ENCODE peak calls at places on chromosome 1, in five cellular contexts. O is epithelial cell of esophagus, Y is OCI-LY7, W is omental fat pad, D is tibial nerve. U is an unnamed sample.

GRCh38 chr1:3609016-3609768 is 2.1 kb downstream of the MEGF6 start:
- DNase-seq in O (no peak), Y (no peak), W (no peak), D (no peak), U (no peak)

GRCh38 chr1:3319874-3320245 is 134.6 kb upstream of the ARHGEF16 start:
- DNase-seq in O (peak), Y (peak), W (no peak), D (no peak), U (peak)

GRCh38 chr1:168521391-168522000 is 22.3 kb downstream of the XCL2 start:
- DNase-seq in O (no peak), Y (no peak), W (no peak), D (no peak), U (no peak)

GRCh38 chr1:212721388-212722247 is 22.0 kb upstream of the BATF3 start:
- DNase-seq in O (peak), Y (no peak), W (no peak), D (no peak), U (no peak)

GRCh38 chr1:182183606-182184005 is 122.1 kb upstream of the ZNF648 start:
- DNase-seq in O (no peak), Y (no peak), W (no peak), D (no peak), U (no peak)

GRCh38 chr1:171222961-171223360 is 25.3 kb upstream of the FMO1 start:
- DNase-seq in O (no peak), Y (no peak), W (no peak), D (no peak), U (no peak)

GRCh38 chr1:115880981-115881672 is 40.2 kb upstream of the NHLH2 start:
- DNase-seq in O (no peak), Y (no peak), W (no peak), D (no peak), U (no peak)

GRCh38 chr1:34190692-34191091 is 14.0 kb downstream of the C1orf94 start:
- DNase-seq in O (no peak), Y (no peak), W (no peak), D (no peak), U (no peak)

GRCh38 chr1:89995595-89996397 is 886 bp downstream of the ZNF326 start:
- DNase-seq in O (peak), Y (no peak), W (no peak), D (no peak), U (no peak)

GRCh38 chr1:244280859-244281258 is 170.8 kb downstream of the ADSS2 start:
- DNase-seq in O (peak), Y (no peak), W (no peak), D (no peak), U (no peak)

GRCh38 chr1:110542730-110543129 is 23.8 kb upstream of the KCNA10 start:
- DNase-seq in O (peak), Y (peak), W (no peak), D (no peak), U (peak)

GRCh38 chr1:144101397-144102050 is 129.7 kb upstream of the FAM72C start:
- DNase-seq in O (peak), Y (no peak), W (peak), D (peak), U (no peak)

GRCh38 chr1:233635765-233636502 is 22.0 kb downstream of the KCNK1 start:
- DNase-seq in O (no peak), Y (no peak), W (no peak), D (no peak), U (no peak)

GRCh38 chr1:32465541-32466002 is 700 bp downstream of the ZBTB8B start:
- DNase-seq in O (no peak), Y (no peak), W (no peak), D (no peak), U (peak)

GRCh38 chr1:43545321-43545685 is 14.6 kb downstream of the PTPRF start:
- DNase-seq in O (no peak), Y (no peak), W (no peak), D (no peak), U (no peak)

GRCh38 chr1:218739426-218739825 is 394.3 kb downstream of the TGFB2 start:
- DNase-seq in O (no peak), Y (no peak), W (no peak), D (peak), U (no peak)

GRCh38 chr1:174074757-174075156 is 52.6 kb upstream of the RC3H1 start:
- DNase-seq in O (peak), Y (peak), W (no peak), D (no peak), U (peak)

GRCh38 chr1:160807738-160808137 is 11.8 kb downstream of the LY9 start:
- DNase-seq in O (no peak), Y (no peak), W (no peak), D (no peak), U (no peak)

GRCh38 chr1:24621121-24621520 is 22.0 kb upstream of the SRRM1 start:
- DNase-seq in O (no peak), Y (no peak), W (no peak), D (no peak), U (no peak)

GRCh38 chr1:89635825-89636815 is 3.2 kb downstream of the LRRC8C start:
- DNase-seq in O (peak), Y (no peak), W (no peak), D (no peak), U (no peak)

GRCh38 chr1:209202826-209203439 is 380.6 kb upstream of the CAMK1G start:
- DNase-seq in O (peak), Y (peak), W (no peak), D (no peak), U (peak)

GRCh38 chr1:227808566-227808965 is 6.9 kb upstream of the PRSS38 start:
- DNase-seq in O (peak), Y (no peak), W (no peak), D (no peak), U (no peak)

GRCh38 chr1:236148471-236148847 is 6.1 kb downstream of the GPR137B start:
- DNase-seq in O (no peak), Y (no peak), W (no peak), D (no peak), U (no peak)

GRCh38 chr1:77459881-77460280 is 178.1 kb downstream of the AK5 start:
- DNase-seq in O (no peak), Y (no peak), W (no peak), D (no peak), U (no peak)

GRCh38 chr1:239268007-239268406 is 118.4 kb upstream of the CHRM3 start:
- DNase-seq in O (no peak), Y (no peak), W (no peak), D (no peak), U (no peak)

GRCh38 chr1:62058951-62059350 is 135.7 kb upstream of the L1TD1 start:
- DNase-seq in O (no peak), Y (no peak), W (no peak), D (no peak), U (no peak)

GRCh38 chr1:24374891-24375786 is 38.4 kb downstream of the STPG1 start:
- DNase-seq in O (peak), Y (no peak), W (no peak), D (no peak), U (no peak)

GRCh38 chr1:112297536-112297935 is 98.5 kb upstream of the CTTNBP2NL start:
- DNase-seq in O (peak), Y (no peak), W (no peak), D (no peak), U (no peak)

GRCh38 chr1:1067284-1068076 is 6.6 kb downstream of the RNF223 start:
- DNase-seq in O (no peak), Y (no peak), W (no peak), D (no peak), U (no peak)

GRCh38 chr1:45669859-45670655 is 16.3 kb downstream of the GPBP1L1 start:
- DNase-seq in O (peak), Y (no peak), W (no peak), D (no peak), U (no peak)

GRCh38 chr1:67596674-67597073 is 88.3 kb upstream of the GADD45A start:
- DNase-seq in O (no peak), Y (no peak), W (no peak), D (no peak), U (no peak)

GRCh38 chr1:218374972-218375371 is 29.8 kb downstream of the TGFB2 start:
- DNase-seq in O (peak), Y (no peak), W (no peak), D (no peak), U (no peak)

GRCh38 chr1:95041491-95042165 is 31.1 kb downstream of the ALG14 start:
- DNase-seq in O (peak), Y (peak), W (no peak), D (no peak), U (peak)

GRCh38 chr1:31624354-31625179 is 7.1 kb downstream of the HCRTR1 start:
- DNase-seq in O (no peak), Y (peak), W (no peak), D (no peak), U (no peak)

GRCh38 chr1:10744044-10744443 is 52.4 kb downstream of the CASZ1 start:
- DNase-seq in O (no peak), Y (no peak), W (no peak), D (no peak), U (no peak)

GRCh38 chr1:2934173-2934540 is 87.1 kb upstream of the ACTRT2 start:
- DNase-seq in O (no peak), Y (no peak), W (no peak), D (no peak), U (no peak)

GRCh38 chr1:7669559-7670208 is 101.4 kb upstream of the VAMP3 start:
- DNase-seq in O (peak), Y (peak), W (no peak), D (no peak), U (peak)

DNA sequence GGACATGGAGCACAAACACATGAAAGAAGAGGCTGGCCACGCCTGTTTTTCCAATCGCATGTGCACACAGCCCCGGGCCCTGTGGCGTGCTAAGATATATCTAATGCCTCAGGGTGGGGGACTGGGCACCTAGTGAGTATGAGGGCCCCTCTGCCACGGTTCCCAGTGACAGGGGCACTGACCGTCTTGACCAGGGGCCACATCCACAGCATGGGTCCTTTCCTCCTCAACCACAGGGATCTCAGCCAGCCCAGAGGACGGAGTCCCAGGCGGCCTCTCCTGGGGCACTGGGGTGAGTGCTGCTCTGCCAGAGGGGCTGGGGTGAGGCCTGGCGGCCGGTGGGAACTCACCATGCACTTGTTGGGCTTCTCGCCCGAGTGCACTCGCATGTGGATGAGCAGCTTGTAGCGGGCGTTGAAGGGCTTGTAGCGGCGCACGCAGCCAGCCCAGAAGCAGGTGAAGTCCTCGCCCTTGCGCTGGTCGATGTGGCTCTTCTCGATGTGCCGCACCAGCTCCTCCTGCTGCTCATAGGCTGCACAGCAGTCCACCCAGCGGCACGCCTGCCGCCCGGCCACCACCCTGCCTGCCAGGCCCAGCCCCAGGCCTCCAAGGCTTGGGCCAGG is 134.7 kb downstream of the DMRTB1 start:
- DNase-seq in O (peak), Y (no peak), W (no peak), D (no peak), U (no peak)
- TF ChIP-seq CTCF in O (peak), Y (peak), W (no peak), D (no peak), U (no peak)

DNA sequence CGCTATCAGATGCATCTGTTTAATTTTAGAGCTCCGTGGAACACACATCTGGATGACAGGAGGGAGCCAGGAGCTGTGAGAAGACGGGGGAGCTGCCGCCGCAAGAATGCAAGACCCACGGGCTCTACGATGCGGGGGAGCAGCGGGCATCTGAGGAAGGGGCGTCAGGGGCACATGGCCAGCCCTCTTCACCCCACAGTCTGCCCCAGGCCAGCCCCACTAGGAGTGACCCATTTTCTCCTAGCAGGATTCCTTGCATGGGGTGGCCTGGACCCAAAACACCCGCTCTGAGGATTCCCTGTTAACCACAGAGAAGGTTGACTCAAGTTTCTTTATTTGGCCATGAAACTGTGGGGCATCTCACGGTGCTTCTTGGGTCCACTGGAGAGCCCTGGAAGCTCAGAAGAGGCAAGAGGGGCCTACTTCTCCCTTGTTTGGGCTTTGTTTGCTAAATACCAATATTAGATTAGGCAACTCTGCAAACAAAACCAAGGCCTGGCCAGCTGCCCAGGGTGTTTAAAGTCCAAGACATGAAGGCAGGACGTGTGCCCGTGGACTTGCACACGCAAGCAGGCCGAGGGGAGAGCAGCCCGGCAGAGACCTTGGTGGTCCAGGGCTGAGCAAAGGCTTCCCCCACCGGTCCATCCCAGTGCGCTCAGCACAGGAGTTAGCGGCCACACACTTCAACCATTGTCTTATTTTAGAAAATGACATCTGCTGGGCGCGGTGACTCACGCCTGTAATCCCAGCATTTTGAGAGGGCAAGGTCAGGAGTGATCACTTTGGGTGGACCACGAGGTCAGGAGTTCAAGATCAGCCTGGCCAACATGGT is 89.8 kb downstream of the DHRS3 start:
- DNase-seq in O (peak), Y (no peak), W (no peak), D (peak), U (no peak)
- TF ChIP-seq CTCF in O (no peak), Y (no peak), W (no peak), D (no peak), U (no peak)

DNA sequence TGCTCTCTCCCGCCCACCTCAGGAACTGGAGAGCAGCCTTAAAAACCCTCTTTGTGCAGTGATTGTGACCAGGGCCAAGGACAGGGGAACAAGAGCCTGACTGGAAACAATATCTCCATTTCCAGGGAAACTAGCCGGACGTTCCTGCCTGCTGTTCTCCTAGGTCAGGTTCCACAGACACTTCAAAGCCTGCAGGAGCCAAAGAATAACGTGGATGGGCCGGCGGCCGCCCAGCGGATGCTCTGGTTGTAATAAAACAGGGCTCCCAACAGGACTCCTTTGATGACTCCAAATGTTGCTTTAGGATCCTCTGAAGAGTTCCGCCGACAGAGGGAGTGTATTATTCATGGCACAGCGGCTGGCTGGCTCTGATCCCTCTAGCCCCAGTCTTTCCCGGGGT is 162.2 kb downstream of the PLXNA2 start:
- DNase-seq in O (no peak), Y (no peak), W (no peak), D (no peak), U (no peak)
- TF ChIP-seq CTCF in O (no peak), Y (no peak), W (no peak), D (peak), U (no peak)

DNA sequence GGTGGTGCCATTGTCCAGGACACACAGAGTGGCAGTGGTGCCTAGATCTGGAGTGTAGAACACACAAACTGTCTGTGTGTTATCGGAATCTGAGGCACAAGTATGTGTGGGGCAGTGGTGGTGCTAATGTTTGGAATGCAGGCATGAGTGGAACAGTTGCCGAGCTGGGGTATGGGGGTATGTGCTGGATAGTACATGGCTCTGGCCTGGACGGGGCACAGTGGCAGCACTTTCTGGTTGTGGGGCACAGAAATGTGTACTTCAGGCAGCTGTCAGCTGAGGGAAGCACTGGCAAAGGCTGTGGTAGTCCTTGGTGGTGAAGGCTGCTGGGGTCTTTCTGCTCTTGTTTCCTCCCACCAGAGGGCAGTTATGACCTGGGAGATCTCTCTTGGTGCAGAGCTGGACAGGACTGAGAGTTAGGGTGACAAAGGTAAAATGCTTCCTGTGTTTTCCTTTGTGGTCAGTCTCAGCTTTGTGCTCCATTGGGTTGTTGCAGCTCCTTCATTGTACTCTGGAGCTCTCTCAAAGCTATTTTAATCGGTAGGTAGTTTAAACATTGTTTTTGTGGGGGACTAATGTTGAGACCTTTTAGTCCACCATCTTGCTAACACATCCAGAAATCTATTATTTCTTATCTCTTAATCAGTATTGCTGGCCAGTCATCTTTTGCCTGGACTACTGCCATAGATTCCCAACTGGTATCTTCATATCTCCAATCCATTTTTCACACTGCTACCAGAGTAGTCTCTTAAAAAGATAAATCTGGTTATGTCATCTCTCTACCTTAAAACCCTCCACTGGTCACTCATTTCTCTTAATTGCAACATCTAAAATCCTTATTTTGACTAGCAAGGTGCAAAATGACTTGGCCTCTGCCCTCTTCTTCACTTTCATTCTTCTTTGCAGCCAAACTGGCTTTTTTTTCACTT is 83.9 kb upstream of the NBPF4 start:
- DNase-seq in O (no peak), Y (no peak), W (no peak), D (no peak), U (no peak)
- TF ChIP-seq CTCF in O (no peak), Y (peak), W (no peak), D (no peak), U (no peak)

DNA sequence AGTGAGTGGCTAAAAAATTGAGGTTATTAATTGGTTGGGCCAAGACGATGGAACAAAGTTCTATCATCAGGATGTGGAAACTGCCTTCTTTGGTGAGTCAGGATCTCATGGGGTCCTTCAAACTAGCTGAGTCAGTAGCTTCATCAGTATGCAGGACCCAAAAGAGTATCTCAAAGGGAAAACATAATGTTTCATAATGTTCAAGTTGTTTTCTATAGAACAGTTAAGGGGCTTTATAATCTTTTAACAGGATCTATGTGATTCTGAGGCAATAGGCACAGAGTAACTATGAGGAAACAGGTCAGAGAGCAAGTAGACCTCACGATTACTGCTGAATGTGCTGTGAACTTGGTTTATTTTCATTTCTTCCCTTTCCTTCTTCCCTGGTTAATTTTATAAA is 3.2 kb upstream of the OLFML2B start:
- DNase-seq in O (no peak), Y (no peak), W (no peak), D (no peak), U (no peak)
- TF ChIP-seq CTCF in O (no peak), Y (no peak), W (no peak), D (no peak), U (no peak)

DNA sequence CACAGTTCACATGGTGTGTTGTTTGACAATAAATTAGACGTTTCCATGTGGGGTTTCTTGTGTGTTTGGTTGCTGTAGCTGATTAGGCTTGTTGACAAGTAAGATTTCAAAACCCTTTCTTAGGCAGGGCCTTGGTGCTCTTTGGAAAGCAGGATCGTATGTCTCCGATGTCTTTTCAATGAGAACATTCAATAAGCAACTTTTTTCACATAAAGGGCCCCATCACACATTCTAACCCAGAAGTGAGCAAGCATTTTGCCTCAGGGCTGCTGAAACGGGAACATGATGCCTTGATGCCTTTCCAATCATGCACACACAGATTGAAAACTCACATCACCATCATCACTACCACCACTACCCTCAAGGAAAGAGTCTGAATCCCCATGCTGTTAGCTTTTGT is 33.1 kb downstream of the LPAR3 start:
- DNase-seq in O (no peak), Y (no peak), W (no peak), D (no peak), U (no peak)
- TF ChIP-seq CTCF in O (no peak), Y (no peak), W (no peak), D (no peak), U (no peak)

U was measured in GM10248.